ENCODE peak calls at places on chromosomes 12 and 14, in seven cellular contexts. B is ovary; D is AG09309; W is nephron progenitor cell; H is pancreas; P is endothelial cell; Z is CD4-positive, alpha-beta T cell. V is an unnamed sample.
A peak's percentile ranks its signal among the peaks of the same experiment; 100 is the strongest.

GRCh38 chr12:6936642-6937480 is 6.8 kb upstream of the RNU7-1 start:
- DNase-seq in B (peak; percentile 66), D (no peak), W (no peak), H (no peak), P (no peak), Z (no peak), V (no peak)

GRCh38 chr12:46556105-46556559 is 183.6 kb upstream of the SLC38A2 start:
- DNase-seq in B (no peak), D (peak; percentile 97), W (no peak), H (no peak), P (no peak), Z (no peak), V (no peak)

GRCh38 chr14:34199585-34199984 is 248.7 kb upstream of the EGLN3 start:
- DNase-seq in B (no peak), D (peak; percentile 79), W (no peak), H (no peak), P (no peak), Z (no peak), V (no peak)

GRCh38 chr12:48712209-48712608 is 4.3 kb downstream of the CCNT1 start:
- DNase-seq in B (no peak), D (no peak), W (no peak), H (no peak), P (no peak), Z (no peak), V (no peak)

GRCh38 chr12:128007250-128007649 is 259.7 kb upstream of the TMEM132C start:
- DNase-seq in B (no peak), D (no peak), W (no peak), H (no peak), P (no peak), Z (no peak), V (no peak)

GRCh38 chr12:64650762-64651161 is 40.5 kb downstream of the RASSF3 start:
- DNase-seq in B (no peak), D (peak; percentile 35), W (no peak), H (no peak), P (no peak), Z (no peak), V (no peak)

GRCh38 chr12:19171731-19172130 is 42.2 kb downstream of the PLEKHA5 start:
- DNase-seq in B (no peak), D (no peak), W (no peak), H (no peak), P (no peak), Z (no peak), V (no peak)

GRCh38 chr12:55955800-55956508 is 9.9 kb downstream of the PMEL start:
- DNase-seq in B (no peak), D (no peak), W (no peak), H (no peak), P (peak; percentile 33), Z (peak; percentile 51), V (no peak)

GRCh38 chr12:3491938-3492867 is 1.2 kb downstream of the PRMT8 start:
- DNase-seq in B (peak; percentile 23), D (peak; percentile 1), W (peak; percentile 95), H (peak; percentile 70), P (peak; percentile 87), Z (peak; percentile 5), V (no peak)

DNA sequence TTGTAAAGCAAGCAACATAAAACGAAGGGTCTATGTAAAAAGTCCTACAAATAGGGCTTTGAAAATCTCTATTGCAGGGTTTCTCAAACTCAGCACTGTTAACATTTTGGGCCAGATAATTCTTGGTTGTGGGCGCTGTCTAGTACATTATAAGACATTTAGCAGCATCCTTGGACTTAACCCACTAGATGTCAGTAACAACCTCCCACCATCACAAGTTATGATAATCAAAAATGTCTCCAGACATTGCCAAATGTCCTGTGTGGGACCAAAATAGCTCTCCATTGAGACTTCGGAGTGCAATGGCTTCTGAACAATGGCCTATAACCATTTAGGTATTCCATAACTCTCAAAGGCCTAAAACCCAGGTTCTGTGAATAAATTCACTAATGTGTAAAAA is 22.9 kb upstream of the DHRS7 start:
- DNase-seq in B (no peak), D (no peak), W (no peak), H (no peak), P (no peak), Z (no peak), V (no peak)
- TF ChIP-seq CTCF in B (no peak), D (no peak), W (no peak), H (no peak), P (no peak), Z (no peak), V (no peak)

GRCh38 chr14:89251066-89251465 is 166.0 kb downstream of the FOXN3 start:
- DNase-seq in B (no peak), D (no peak), W (no peak), H (no peak), P (no peak), Z (no peak), V (no peak)
- TF ChIP-seq CTCF in B (no peak), D (peak; percentile 2), W (no peak), H (no peak), P (no peak), Z (no peak), V (no peak)

GRCh38 chr12:23132357-23132756 is 507.4 kb downstream of the ETNK1 start:
- DNase-seq in B (no peak), D (no peak), W (no peak), H (no peak), P (no peak), Z (no peak), V (no peak)

GRCh38 chr12:23128462-23128861 is 503.5 kb downstream of the ETNK1 start:
- DNase-seq in B (no peak), D (no peak), W (no peak), H (no peak), P (no peak), Z (no peak), V (no peak)

GRCh38 chr12:23127701-23128100 is 502.7 kb downstream of the ETNK1 start:
- DNase-seq in B (no peak), D (no peak), W (no peak), H (no peak), P (no peak), Z (no peak), V (no peak)

GRCh38 chr12:23126794-23127193 is 501.8 kb downstream of the ETNK1 start:
- DNase-seq in B (no peak), D (no peak), W (no peak), H (no peak), P (no peak), Z (no peak), V (no peak)
- TF ChIP-seq CTCF in B (no peak), D (no peak), W (no peak), H (peak; percentile 19), P (peak; percentile 27), Z (no peak), V (no peak)

DNA sequence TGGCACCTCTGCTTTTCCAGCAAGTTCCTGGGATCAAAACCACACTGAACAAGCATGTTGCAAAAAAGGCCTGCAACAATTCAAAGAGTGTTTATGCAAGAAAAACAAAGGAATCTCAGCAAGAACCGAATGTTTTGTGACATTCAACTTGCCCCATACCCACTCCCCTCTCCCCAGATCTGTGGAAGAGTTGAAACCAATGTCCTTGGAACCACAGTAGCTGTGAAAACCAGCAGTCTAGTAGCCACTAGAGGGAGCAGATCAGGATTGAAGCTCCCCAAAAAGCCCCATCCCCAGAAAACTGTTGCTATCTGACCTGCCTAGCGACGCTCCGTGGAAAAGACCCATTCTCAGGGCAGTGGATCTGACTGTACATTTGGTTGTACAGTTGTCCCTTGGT is 27.1 kb downstream of the PRKAB1 start:
- DNase-seq in B (no peak), D (no peak), W (no peak), H (no peak), P (no peak), Z (no peak), V (no peak)
- TF ChIP-seq CTCF in B (no peak), D (peak; percentile 63), W (peak; percentile 33), H (no peak), P (no peak), Z (peak; percentile 24), V (no peak)

DNA sequence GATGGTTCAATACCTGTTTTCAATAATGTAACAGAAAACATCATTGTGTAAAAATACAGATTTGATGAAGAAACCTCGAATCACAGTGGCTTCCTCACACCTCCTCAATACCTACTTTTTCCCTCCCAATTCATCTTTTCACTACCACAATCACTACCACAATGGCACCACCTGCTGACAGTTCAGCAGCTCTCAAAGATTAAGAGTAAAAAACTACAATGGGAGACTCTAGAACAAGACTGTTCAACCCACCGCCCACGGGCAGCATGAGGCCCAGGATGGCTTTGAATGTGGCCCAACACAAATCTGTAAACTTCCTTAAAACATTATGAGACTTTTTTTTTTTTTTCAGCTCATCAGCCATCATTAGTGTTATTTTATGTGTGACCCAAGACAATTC is 15.2 kb downstream of the MED6 start:
- DNase-seq in B (no peak), D (no peak), W (no peak), H (no peak), P (no peak), Z (no peak), V (no peak)
- TF ChIP-seq CTCF in B (no peak), D (no peak), W (no peak), H (no peak), P (no peak), Z (no peak), V (no peak)

GRCh38 chr12:1201030-1201429 is 210.0 kb downstream of the ERC1 start:
- DNase-seq in B (no peak), D (no peak), W (no peak), H (no peak), P (no peak), Z (no peak), V (no peak)
- TF ChIP-seq CTCF in B (no peak), D (no peak), W (no peak), H (no peak), P (no peak), Z (no peak), V (no peak)

V was measured in omental fat pad.